ENCODE peak calls at places on chromosomes 12 and 14, in four cellular contexts. A is activated CD8-positive, alpha-beta memory T cell treated with anti-CD3 and anti-CD28 coated beads, Interleukin-2, amount 50 U/mL, for 4 hours; W is transverse colon; D is stimulated activated CD8-positive, alpha-beta memory T cell treated with anti-CD3 and anti-CD28 coated beads, Interleukin-4, amount 100 ng/mL, for 4 hours. M is an unnamed sample.

GRCh38 chr12:41629606-41630005 is 441.5 kb downstream of the PDZRN4 start:
- DNase-seq in A (no peak), D (no peak), W (no peak), M (no peak)

GRCh38 chr12:53055471-53056266 is 5.8 kb downstream of the TNS2 start:
- DNase-seq in D (no peak), W (peak; percentile 7), A (no peak), M (no peak)

GRCh38 chr14:83883732-83884131 is 1646.2 kb upstream of the FLRT2 start:
- DNase-seq in W (no peak), A (no peak), D (no peak), M (no peak)

GRCh38 chr12:8081228-8081920 is 700 bp upstream of the NECAP1 start:
- DNase-seq in D (no peak), A (peak; percentile 34), W (peak; percentile 36), M (no peak)

GRCh38 chr12:82896979-82897378 is 210.3 kb downstream of the TMTC2 start:
- DNase-seq in D (no peak), A (no peak), W (peak; percentile 42), M (peak; percentile 16)

GRCh38 chr12:119786539-119786938 is 90.6 kb downstream of the CIT start:
- DNase-seq in D (no peak), A (no peak), W (no peak), M (no peak)

GRCh38 chr12:67269632-67270578 is 747 bp downstream of the CAND1 start:
- DNase-seq in A (peak; percentile 54), W (peak; percentile 54), D (peak; percentile 14), M (peak; percentile 37)

GRCh38 chr14:101578489-101578888 is 17.2 kb downstream of the DIO3 start:
- DNase-seq in W (no peak), D (no peak), A (no peak), M (no peak)

GRCh38 chr12:91991397-91992187 is 154.1 kb downstream of the BTG1 start:
- DNase-seq in A (no peak), D (no peak), W (no peak), M (no peak)

GRCh38 chr12:95574799-95575452 is 23.6 kb upstream of the USP44 start:
- DNase-seq in D (no peak), A (no peak), W (no peak), M (no peak)

GRCh38 chr12:101809208-101809607 is 21.6 kb downstream of the GNPTAB start:
- DNase-seq in W (no peak), D (no peak), A (no peak), M (no peak)